ENCODE peak calls at places on chromosomes 1 and 21, in eight cellular contexts. K is HCT116, X is K562, I is A549, L is endothelial cell of umbilical vein, T is H1, R is GM12878, Q is HepG2. C is an unnamed sample.

GRCh38 chr1:231966983-231967382 is 340.4 kb downstream of the DISC1 start:
- DNase-seq in Q (no peak), L (no peak), X (no peak), R (no peak), I (no peak), K (no peak), T (no peak), C (no peak)

GRCh38 chr1:19872190-19872589 is 10.0 kb upstream of the OTUD3 start:
- DNase-seq in L (no peak), K (no peak), R (no peak), Q (peak), X (no peak), I (no peak), T (no peak), C (no peak)

GRCh38 chr21:35257413-35257812 is 208.3 kb upstream of the RUNX1 start:
- DNase-seq in K (peak), Q (no peak), R (no peak), X (no peak), T (no peak), I (peak), L (peak), C (no peak)

GRCh38 chr21:38599381-38599975 is 101.2 kb upstream of the ERG start:
- DNase-seq in I (no peak), T (no peak), Q (no peak), L (no peak), X (no peak), K (no peak), R (no peak), C (no peak)

GRCh38 chr1:116228501-116228900 is 117.3 kb downstream of the MAB21L3 start:
- DNase-seq in Q (no peak), R (no peak), L (no peak), T (no peak), I (no peak), X (no peak), K (no peak), C (peak)

GRCh38 chr1:209199371-209199770 is 384.1 kb upstream of the CAMK1G start:
- DNase-seq in Q (no peak), R (no peak), I (no peak), X (no peak), L (no peak), T (no peak), K (no peak), C (no peak)

GRCh38 chr1:67672260-67672803 is 12.7 kb upstream of the GADD45A start:
- DNase-seq in R (no peak), K (no peak), I (no peak), T (no peak), L (no peak), X (no peak), Q (no peak), C (no peak)

GRCh38 chr21:29938968-29939858 is 583 bp downstream of the GRIK1 start:
- DNase-seq in L (no peak), T (no peak), R (no peak), I (no peak), K (no peak), Q (no peak), X (no peak), C (no peak)

GRCh38 chr1:172378109-172378755 is 42.3 kb upstream of the C1orf105 start:
- DNase-seq in T (no peak), I (no peak), Q (no peak), L (no peak), R (no peak), K (no peak), X (no peak), C (no peak)

GRCh38 chr1:78070758-78071157 is 25.0 kb downstream of the GIPC2 start:
- DNase-seq in R (no peak), K (no peak), I (peak), L (peak), T (no peak), X (no peak), Q (no peak), C (no peak)

GRCh38 chr21:42353623-42354022 is 2.8 kb upstream of the TFF2 start:
- DNase-seq in T (no peak), K (no peak), L (no peak), X (no peak), R (no peak), I (no peak), Q (no peak), C (no peak)
- TF ChIP-seq MAX in T (no peak), K (no peak), L (no peak), X (no peak), R (no peak), I (no peak), Q (no peak), C (no peak)

GRCh38 chr1:207056673-207057072 is 3.6 kb downstream of the PFKFB2 start:
- DNase-seq in R (no peak), L (no peak), X (no peak), Q (no peak), I (no peak), T (no peak), K (no peak), C (no peak)
- TF ChIP-seq CTCF in R (no peak), L (no peak), X (no peak), Q (no peak), I (no peak), T (no peak), K (no peak), C (no peak)

GRCh38 chr1:154465621-154466020 is 36.4 kb upstream of the TDRD10 start:
- DNase-seq in K (no peak), Q (no peak), X (no peak), I (no peak), L (no peak), R (no peak), T (no peak), C (no peak)

GRCh38 chr1:154466879-154467767 is 34.9 kb upstream of the TDRD10 start:
- DNase-seq in K (no peak), T (no peak), X (no peak), R (peak), L (no peak), Q (no peak), I (no peak), C (no peak)

GRCh38 chr1:154467768-154468102 is 34.3 kb upstream of the TDRD10 start:
- DNase-seq in T (no peak), K (no peak), X (no peak), L (no peak), I (no peak), Q (no peak), R (no peak), C (no peak)

GRCh38 chr1:154468480-154469240 is 33.4 kb upstream of the TDRD10 start:
- DNase-seq in L (no peak), I (no peak), X (no peak), Q (no peak), K (no peak), T (no peak), R (no peak), C (no peak)

DNA sequence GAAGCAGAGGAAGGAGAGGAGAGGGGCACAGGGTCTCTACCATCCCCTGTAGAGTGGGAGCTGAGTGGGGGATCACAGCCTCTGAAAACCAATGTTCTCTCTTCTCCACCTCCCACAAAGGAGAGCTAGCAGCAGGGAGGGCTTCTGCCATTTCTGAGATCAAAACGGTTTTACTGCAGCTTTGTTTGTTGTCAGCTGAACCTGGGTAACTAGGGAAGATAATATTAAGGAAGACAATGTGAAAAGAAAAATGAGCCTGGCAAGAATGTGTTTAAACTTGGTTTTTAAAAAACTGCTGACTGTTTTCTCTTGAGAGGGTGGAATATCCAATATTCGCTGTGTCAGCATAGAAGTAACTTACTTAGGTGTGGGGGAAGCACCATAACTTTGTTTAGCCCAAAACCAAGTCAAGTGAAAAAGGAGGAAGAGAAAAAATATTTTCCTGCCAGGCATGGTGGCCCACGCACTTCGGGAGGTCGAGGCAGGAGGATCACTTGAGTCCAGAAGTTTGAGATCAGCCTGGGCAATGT is 35.8 kb upstream of the TDRD10 start:
- DNase-seq in X (no peak), I (no peak), L (no peak), T (no peak), Q (no peak), R (no peak), K (no peak), C (no peak)
- TF ChIP-seq POLR2A in X (no peak), I (no peak), L (no peak), T (no peak), Q (no peak), R (no peak), K (no peak), C (no peak)

DNA sequence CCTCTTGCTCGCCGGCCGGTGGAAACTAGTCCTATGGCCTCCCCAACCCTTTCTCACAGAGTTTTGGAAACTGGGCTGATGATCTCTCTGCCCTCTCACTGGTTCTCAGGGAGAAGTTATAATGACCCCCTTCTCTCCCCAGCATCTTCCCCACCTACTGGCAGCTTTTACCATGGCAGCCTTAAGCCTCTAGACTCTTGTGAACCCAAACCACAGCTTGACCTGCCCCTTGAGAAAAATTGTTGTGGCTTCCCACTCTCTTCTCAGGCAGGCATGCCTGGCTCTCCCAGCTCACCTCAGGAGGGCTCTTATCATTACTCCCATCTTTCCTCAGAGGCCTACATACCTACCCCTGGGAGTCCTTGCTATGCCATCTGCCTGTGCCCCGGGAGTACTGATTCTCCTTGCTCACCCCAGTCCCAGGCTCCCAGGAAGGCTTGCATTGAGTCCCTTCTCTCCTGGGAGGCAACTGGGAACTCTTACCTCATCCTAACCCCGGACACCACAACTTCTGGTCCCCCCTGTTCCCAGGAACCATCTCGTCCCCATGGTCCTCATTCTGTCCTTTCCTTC is 1.6 kb downstream of the NSUN4 start:
- DNase-seq in I (peak), R (peak), K (no peak), Q (no peak), X (peak), L (no peak), T (no peak), C (peak)
- TF ChIP-seq MAX in I (no peak), R (no peak), K (no peak), Q (no peak), X (no peak), L (no peak), T (no peak), C (no peak)

DNA sequence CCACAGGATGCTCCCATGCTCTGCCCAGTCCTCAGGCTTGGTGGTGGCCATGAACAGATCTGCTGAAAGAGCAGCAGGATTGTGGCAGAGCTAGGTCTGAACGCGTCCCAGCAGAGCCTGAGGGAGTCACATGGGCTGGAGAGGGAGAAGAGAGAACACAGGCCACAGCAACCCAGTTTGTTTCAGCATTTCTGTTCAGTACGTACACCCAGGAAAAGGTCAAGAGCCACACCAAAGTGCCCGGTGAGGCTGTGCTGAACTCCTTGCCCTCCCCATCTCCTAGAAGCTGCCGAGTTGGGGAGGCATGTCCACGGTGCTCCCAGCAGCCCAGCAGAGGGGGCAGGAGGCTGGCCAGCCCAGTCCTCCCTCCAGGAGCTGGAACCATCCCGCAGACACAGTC is 5.5 kb downstream of the PKP1 start:
- DNase-seq in I (no peak), L (no peak), Q (no peak), T (no peak), K (no peak), X (no peak), R (no peak), C (no peak)
- TF ChIP-seq CTCF in I (no peak), L (no peak), Q (no peak), T (no peak), K (no peak), X (no peak), R (no peak), C (no peak)

GRCh38 chr1:156101880-156102279 is 12.6 kb upstream of the LMNA start:
- DNase-seq in X (no peak), K (no peak), L (peak), R (no peak), Q (no peak), T (no peak), I (no peak), C (no peak)

GRCh38 chr1:156104861-156105546 is 9.5 kb upstream of the LMNA start:
- DNase-seq in X (peak), I (no peak), L (peak), R (no peak), K (no peak), T (no peak), Q (peak), C (no peak)

GRCh38 chr1:156103521-156103947 is 11.0 kb upstream of the LMNA start:
- DNase-seq in I (no peak), R (no peak), X (no peak), L (peak), K (no peak), Q (no peak), T (no peak), C (no peak)

GRCh38 chr1:156102634-156103511 is 11.6 kb upstream of the LMNA start:
- DNase-seq in R (no peak), Q (peak), K (no peak), I (no peak), L (peak), T (no peak), X (no peak), C (peak)

GRCh38 chr1:156104065-156104810 is 10.3 kb upstream of the LMNA start:
- DNase-seq in Q (peak), T (no peak), X (no peak), R (no peak), L (peak), I (peak), K (no peak), C (no peak)
- TF ChIP-seq POLR2A in Q (no peak), T (no peak), X (no peak), R (no peak), L (no peak), I (no peak), K (peak), C (no peak)

DNA sequence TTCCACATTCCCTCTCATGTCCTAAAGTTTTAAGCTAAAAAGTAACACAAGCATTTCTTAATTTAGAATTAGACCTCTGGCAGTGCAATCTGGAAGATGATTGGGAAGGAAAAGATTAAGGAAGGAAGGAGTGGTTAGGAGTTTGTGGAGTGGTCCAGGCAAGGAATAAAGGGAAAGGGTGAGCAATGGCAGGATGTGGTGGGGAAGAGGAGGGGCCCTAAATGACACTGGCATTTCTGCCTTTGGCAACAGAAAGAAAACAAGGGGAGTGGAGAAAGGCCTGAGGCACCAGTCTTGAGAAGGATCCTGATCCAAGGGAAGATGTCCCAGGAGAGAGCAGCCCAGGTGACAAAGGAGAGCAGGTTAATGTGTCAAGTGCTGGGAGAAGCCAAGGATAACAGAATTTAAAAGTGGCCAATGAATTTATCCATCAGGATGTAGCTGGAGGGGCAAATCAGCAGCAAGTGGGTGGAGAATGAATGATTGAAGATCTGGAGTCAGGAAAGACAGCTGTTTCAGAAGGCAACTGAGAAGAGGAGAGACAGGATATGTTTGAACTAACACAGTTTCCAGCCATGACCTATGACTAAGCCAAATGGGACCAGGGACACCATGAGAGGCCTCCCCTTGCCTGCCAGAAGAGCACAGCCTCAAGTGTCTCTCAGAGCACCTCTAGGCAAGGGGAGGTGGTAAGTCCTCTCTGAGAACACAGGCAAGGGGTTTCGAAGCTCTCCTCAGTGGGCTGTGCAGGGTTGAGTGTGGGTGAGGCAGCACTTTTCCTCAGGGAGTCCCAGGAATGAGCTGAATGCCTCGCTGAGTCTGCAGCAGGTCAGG is 20.9 kb upstream of the LY9 start:
- DNase-seq in L (no peak), X (no peak), Q (no peak), K (no peak), I (no peak), T (no peak), R (no peak), C (no peak)
- TF ChIP-seq MAX in L (no peak), X (no peak), Q (no peak), K (no peak), I (no peak), T (no peak), R (no peak), C (no peak)

GRCh38 chr1:55848906-55849305 is 633.7 kb upstream of the USP24 start:
- DNase-seq in T (peak), L (no peak), I (no peak), R (no peak), X (no peak), K (no peak), Q (no peak), C (no peak)
- TF ChIP-seq CTCF in T (peak), L (no peak), I (no peak), R (no peak), X (no peak), K (peak), Q (no peak), C (no peak)

DNA sequence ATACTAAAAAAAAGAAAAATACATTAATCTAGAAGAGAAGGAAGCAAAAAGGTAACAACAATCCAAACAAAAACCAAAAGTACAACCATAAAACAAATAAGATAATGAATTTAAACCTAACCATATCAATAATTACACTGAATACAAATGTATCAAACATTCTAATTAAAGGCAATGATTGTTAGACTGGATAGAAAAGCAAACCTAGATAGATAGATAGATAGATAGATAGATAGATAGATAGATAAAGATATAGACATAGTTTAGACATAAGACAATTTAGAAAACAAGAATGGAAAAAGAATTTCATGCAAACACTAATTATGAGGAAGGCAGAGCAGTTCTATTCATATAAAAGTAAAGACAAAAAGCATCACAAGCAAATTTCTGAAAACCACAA is 24.9 kb downstream of the DENND1B start:
- DNase-seq in Q (no peak), I (no peak), R (no peak), K (no peak), X (no peak), L (no peak), T (no peak), C (no peak)
- TF ChIP-seq POLR2A in Q (no peak), I (no peak), R (no peak), K (no peak), X (no peak), L (no peak), T (no peak), C (no peak)

DNA sequence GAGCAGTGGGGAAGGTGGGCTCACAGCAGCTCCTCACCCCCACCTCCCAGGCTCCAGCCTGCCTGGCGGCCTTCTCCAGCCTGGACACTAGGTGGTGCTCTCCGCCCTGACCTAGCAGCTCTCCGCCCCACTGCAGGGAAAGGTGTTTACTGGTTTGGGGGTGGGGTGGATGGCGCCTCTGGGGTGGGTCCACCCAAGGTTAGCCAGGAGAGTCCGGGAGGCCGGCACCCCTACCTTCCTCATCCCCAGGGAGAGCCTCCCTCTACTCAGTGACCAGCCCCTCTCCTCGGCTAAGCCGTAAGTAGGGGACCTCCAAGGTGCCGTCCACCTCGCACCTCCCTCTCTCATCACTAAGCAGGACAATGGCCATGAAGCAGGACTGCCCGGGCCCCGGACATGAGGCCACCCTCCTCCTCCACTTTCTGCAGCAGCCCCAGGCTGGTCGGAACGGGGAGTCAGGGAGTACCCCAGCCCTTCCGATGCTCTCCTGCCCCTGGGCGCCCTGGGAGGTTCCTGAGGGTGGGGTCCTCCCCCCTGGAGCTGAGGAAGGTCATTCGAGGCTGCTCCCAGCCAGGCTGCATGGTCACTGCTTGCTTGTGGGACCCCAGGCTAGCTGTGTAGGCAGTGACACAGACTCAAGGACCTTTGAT is 101.4 kb upstream of the VAMP3 start:
- DNase-seq in K (peak), X (peak), I (peak), T (peak), R (no peak), Q (peak), L (peak), C (peak)
- TF ChIP-seq MAX in K (no peak), X (no peak), I (no peak), T (no peak), R (no peak), Q (no peak), L (no peak), C (no peak)